ENCODE peak calls at places on chromosomes 13 and 19, in six cellular contexts. P, N, Y, F, M and X are unnamed samples.

GRCh38 chr19:10471909-10472308 is 31.2 kb downstream of the KEAP1 start:
- DNase-seq in P (no peak), N (no peak), Y (peak; percentile 48), F (no peak), M (peak; percentile 47), X (peak; percentile 59)

GRCh38 chr19:50794778-50795664 is 4.8 kb downstream of the ACP4 start:
- DNase-seq in P (no peak), N (no peak), Y (no peak), F (peak; percentile 79), M (no peak), X (no peak)

GRCh38 chr19:12720851-12721655 is 2.7 kb downstream of the TNPO2 start:
- DNase-seq in P (no peak), N (no peak), Y (peak; percentile 29), F (peak; percentile 56), M (no peak), X (no peak)

GRCh38 chr19:55158848-55159793 is 1.6 kb upstream of the TNNI3 start:
- DNase-seq in P (peak; percentile 73), N (no peak), Y (no peak), F (no peak), M (no peak), X (no peak)

GRCh38 chr19:8631425-8631819 is 989 bp downstream of the NFILZ start:
- DNase-seq in P (no peak), N (peak; percentile 48), Y (peak; percentile 64), F (no peak), M (peak; percentile 36), X (no peak)

GRCh38 chr19:51219307-51219706 is 5.6 kb upstream of the CD33 start:
- DNase-seq in P (no peak), N (no peak), Y (no peak), F (no peak), M (no peak), X (no peak)

GRCh38 chr19:1355258-1355973 is 28.3 kb upstream of the NDUFS7 start:
- DNase-seq in P (no peak), N (no peak), Y (no peak), F (no peak), M (no peak), X (no peak)

GRCh38 chr13:77990973-77991372 is 72.3 kb upstream of the EDNRB start:
- DNase-seq in P (no peak), N (no peak), Y (no peak), F (no peak), M (no peak), X (no peak)

GRCh38 chr19:52187407-52187806 is 2.4 kb upstream of the PPP2R1A start:
- DNase-seq in P (no peak), N (no peak), Y (no peak), F (no peak), M (no peak), X (no peak)

GRCh38 chr19:45113628-45114027 is 20.6 kb downstream of the PPP1R37 start:
- DNase-seq in P (no peak), N (no peak), Y (no peak), F (no peak), M (no peak), X (no peak)

GRCh38 chr19:49210108-49210900 is 52.7 kb downstream of the TRPM4 start:
- DNase-seq in P (peak; percentile 99), N (peak; percentile 57), Y (peak; percentile 16), F (peak; percentile 91), M (no peak), X (peak; percentile 2)

GRCh38 chr19:9043524-9043923 is 33.3 kb upstream of the MUC16 start:
- DNase-seq in P (no peak), N (no peak), Y (no peak), F (no peak), M (no peak), X (peak; percentile 66)

GRCh38 chr19:18637644-18638630 is 1.1 kb downstream of the KLHL26 start:
- DNase-seq in P (no peak), N (no peak), Y (no peak), F (no peak), M (no peak), X (peak; percentile 47)

GRCh38 chr19:31054430-31054829 is 294.8 kb downstream of the TSHZ3 start:
- DNase-seq in P (peak; percentile 88), N (peak; percentile 40), Y (peak; percentile 80), F (peak; percentile 62), M (peak; percentile 83), X (peak; percentile 37)

GRCh38 chr13:47949799-47950198 is 51.3 kb downstream of the SUCLA2 start:
- DNase-seq in P (no peak), N (no peak), Y (no peak), F (no peak), M (no peak), X (no peak)

GRCh38 chr13:46552302-46552680 is 679 bp upstream of the LRCH1 start:
- DNase-seq in P (no peak), N (no peak), Y (no peak), F (no peak), M (no peak), X (no peak)

GRCh38 chr19:17335575-17335974 is 920 bp upstream of the ANO8 start:
- DNase-seq in P (no peak), N (no peak), Y (no peak), F (no peak), M (no peak), X (no peak)

GRCh38 chr13:48478401-48478800 is 54.5 kb downstream of the RCBTB2 start:
- DNase-seq in P (no peak), N (no peak), Y (no peak), F (no peak), M (peak; percentile 47), X (peak; percentile 80)

GRCh38 chr13:20301391-20302071 is 69.4 kb upstream of the GJB6 start:
- DNase-seq in P (peak; percentile 48), N (peak; percentile 2), Y (no peak), F (peak; percentile 57), M (no peak), X (no peak)

GRCh38 chr13:103883152-103883551 is 816.9 kb upstream of the SLC10A2 start:
- DNase-seq in P (peak; percentile 81), N (peak; percentile 67), Y (peak; percentile 96), F (peak; percentile 59), M (peak; percentile 95), X (peak; percentile 88)

GRCh38 chr19:12838182-12838890 is at the start of gene MAST1:
- DNase-seq in P (peak; percentile 65), N (no peak), Y (peak; percentile 21), F (peak; percentile 86), M (no peak), X (no peak)

GRCh38 chr13:97356592-97356991 is 77.4 kb upstream of the RAP2A start:
- DNase-seq in P (no peak), N (no peak), Y (no peak), F (no peak), M (no peak), X (no peak)

GRCh38 chr19:1852294-1852646 is 4.0 kb upstream of the REXO1 start:
- DNase-seq in P (no peak), N (no peak), Y (no peak), F (no peak), M (no peak), X (no peak)

GRCh38 chr19:55027472-55028337 is 10.4 kb downstream of the GP6 start:
- DNase-seq in P (no peak), N (no peak), Y (no peak), F (no peak), M (no peak), X (peak; percentile 75)

GRCh38 chr13:91398413-91399188 is at the start of gene GPC5:
- DNase-seq in P (peak; percentile 89), N (peak; percentile 69), Y (peak; percentile 63), F (peak; percentile 92), M (peak; percentile 43), X (peak; percentile 70)

GRCh38 chr13:51797664-51798488 is 6.1 kb downstream of the DHRS12 start:
- DNase-seq in P (peak; percentile 83), N (peak; percentile 41), Y (peak; percentile 58), F (peak; percentile 55), M (peak; percentile 69), X (peak; percentile 79)

GRCh38 chr13:21674271-21675009 is 3.6 kb downstream of the FGF9 start:
- DNase-seq in P (peak; percentile 40), N (peak; percentile 39), Y (no peak), F (peak; percentile 65), M (no peak), X (no peak)

GRCh38 chr13:21675095-21676007 is 4.5 kb downstream of the FGF9 start:
- DNase-seq in P (peak; percentile 38), N (peak; percentile 23), Y (no peak), F (peak; percentile 68), M (no peak), X (no peak)

GRCh38 chr13:21673592-21674270 is 2.9 kb downstream of the FGF9 start:
- DNase-seq in P (peak; percentile 71), N (peak; percentile 72), Y (peak; percentile 32), F (peak; percentile 82), M (peak; percentile 36), X (no peak)

GRCh38 chr13:21676611-21677021 is 5.7 kb downstream of the FGF9 start:
- DNase-seq in P (peak; percentile 73), N (peak; percentile 6), Y (no peak), F (peak; percentile 71), M (no peak), X (no peak)

DNA sequence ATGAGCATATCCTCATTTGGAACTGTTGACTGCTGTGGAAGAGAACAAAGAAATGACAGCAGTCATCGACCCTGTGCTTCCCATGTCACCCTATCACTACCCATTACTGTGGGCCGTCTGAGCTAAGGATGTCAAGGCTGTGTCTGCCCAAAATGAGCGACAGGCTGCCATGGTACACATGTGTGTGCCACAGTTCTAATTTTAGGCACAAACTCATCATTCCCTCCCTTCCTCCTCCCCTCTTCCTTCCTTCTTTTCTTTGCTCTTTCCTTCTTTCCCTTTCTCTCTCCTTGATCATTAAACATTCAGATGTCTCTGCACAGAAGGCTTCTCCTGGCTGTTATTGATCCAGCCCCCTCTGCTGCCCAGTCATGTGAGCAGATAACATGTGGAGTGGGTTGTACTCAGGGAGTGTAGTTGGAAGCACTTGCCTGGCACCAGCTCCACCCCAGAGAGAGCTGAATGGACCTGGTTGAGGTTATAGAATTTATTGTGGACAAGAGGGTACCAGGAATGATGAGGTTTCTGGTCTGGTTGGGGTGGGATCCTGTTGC is 6.3 kb downstream of the FGF9 start:
- DNase-seq in P (no peak), N (no peak), Y (no peak), F (no peak), M (no peak), X (no peak)
- H4K91ac ChIP-seq in P (no peak overlapping the region), N (no peak overlapping the region), Y (no peak overlapping the region), F (no peak overlapping the region), M (no peak overlapping the region), X (no peak overlapping the region)

DNA sequence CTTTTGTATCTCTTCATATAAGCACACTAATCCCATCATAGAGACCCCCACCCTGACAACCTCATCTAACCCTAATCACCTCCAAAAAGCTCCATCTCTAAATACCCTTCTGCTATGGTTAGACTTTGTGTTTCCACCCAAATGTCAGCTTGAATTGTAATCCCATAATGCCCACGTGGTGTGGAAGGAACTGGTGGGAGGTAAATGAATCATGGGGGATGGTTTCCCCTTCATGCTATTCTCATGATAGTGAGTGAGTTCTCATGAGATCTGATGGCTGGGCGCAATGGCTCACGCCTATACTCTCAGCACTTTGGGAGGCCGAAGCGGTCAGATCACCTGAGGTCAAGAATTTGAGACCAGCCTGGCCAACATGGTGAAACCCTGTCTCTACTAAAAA is 2.5 kb downstream of the VMAC start:
- DNase-seq in P (no peak), N (no peak), Y (no peak), F (no peak), M (no peak), X (no peak)
- H4K91ac ChIP-seq in P (no peak overlapping the region), N (no peak overlapping the region), Y (no peak overlapping the region), F (no peak overlapping the region), M (no peak overlapping the region), X (no peak overlapping the region)

GRCh38 chr13:82719987-82720386 is 1162.3 kb downstream of the SLITRK1 start:
- DNase-seq in P (no peak), N (no peak), Y (no peak), F (no peak), M (no peak), X (no peak)
- H4K91ac ChIP-seq in P (no peak overlapping the region), N (no peak overlapping the region), Y (no peak overlapping the region), F (no peak overlapping the region), M (no peak overlapping the region), X (no peak overlapping the region)

GRCh38 chr19:3730457-3730958 is 22.3 kb downstream of the TJP3 start:
- DNase-seq in P (no peak), N (no peak), Y (no peak), F (no peak), M (no peak), X (no peak)
- H4K91ac ChIP-seq in P (no peak overlapping the region), N (no peak overlapping the region), Y (no peak overlapping the region), F (no peak overlapping the region), M (no peak overlapping the region), X (no peak overlapping the region)